ENCODE peak calls at places on chromosomes 7 and 10, in four cellular contexts. One of them, this sample, is unnamed.

GRCh38 chr10:42962120-42962901 is 114.6 kb upstream of the RET start:
- DNase-seq in lower leg skin: no peak
- DNase-seq in body of pancreas: no peak
- DNase-seq in epithelial cell of esophagus: no peak
- DNase-seq in this sample: no peak

GRCh38 chr7:150781016-150781415 is 19.1 kb downstream of the TMEM176B start:
- DNase-seq in lower leg skin: no peak
- DNase-seq in body of pancreas: no peak
- DNase-seq in epithelial cell of esophagus: no peak
- DNase-seq in this sample: peak

GRCh38 chr10:128599538-128599937 is 473.3 kb upstream of the MKI67 start:
- DNase-seq in lower leg skin: no peak
- DNase-seq in body of pancreas: no peak
- DNase-seq in epithelial cell of esophagus: no peak
- DNase-seq in this sample: no peak

GRCh38 chr7:80453699-80454340 is 58.0 kb downstream of the GNAT3 start:
- DNase-seq in lower leg skin: no peak
- DNase-seq in body of pancreas: no peak
- DNase-seq in epithelial cell of esophagus: peak
- DNase-seq in this sample: peak

GRCh38 chr7:141354251-141354650 is 197.0 kb upstream of the AGK start:
- DNase-seq in lower leg skin: no peak
- DNase-seq in body of pancreas: no peak
- DNase-seq in epithelial cell of esophagus: no peak
- DNase-seq in this sample: peak

GRCh38 chr10:88642991-88643390 is 21.3 kb upstream of the LIPF start:
- DNase-seq in lower leg skin: no peak
- DNase-seq in body of pancreas: no peak
- DNase-seq in epithelial cell of esophagus: peak
- DNase-seq in this sample: peak

GRCh38 chr10:30731963-30732362 is 102.4 kb upstream of the LYZL2 start:
- DNase-seq in lower leg skin: no peak
- DNase-seq in body of pancreas: no peak
- DNase-seq in epithelial cell of esophagus: no peak
- DNase-seq in this sample: no peak

GRCh38 chr7:106736508-106737201 is 75.7 kb upstream of the CCDC71L start:
- DNase-seq in lower leg skin: peak
- DNase-seq in body of pancreas: peak
- DNase-seq in epithelial cell of esophagus: peak
- DNase-seq in this sample: peak

GRCh38 chr7:152899482-152900166 is 140.1 kb downstream of the ACTR3B start:
- DNase-seq in lower leg skin: no peak
- DNase-seq in body of pancreas: peak
- DNase-seq in epithelial cell of esophagus: peak
- DNase-seq in this sample: no peak

GRCh38 chr7:83355143-83355542 is 192.5 kb upstream of the PCLO start:
- DNase-seq in lower leg skin: no peak
- DNase-seq in body of pancreas: no peak
- DNase-seq in epithelial cell of esophagus: peak
- DNase-seq in this sample: no peak

GRCh38 chr10:72124984-72125383 is 36.6 kb upstream of the SPOCK2 start:
- DNase-seq in lower leg skin: no peak
- DNase-seq in body of pancreas: no peak
- DNase-seq in epithelial cell of esophagus: no peak
- DNase-seq in this sample: peak

GRCh38 chr10:74925716-74926115 is 99.3 kb downstream of the KAT6B start:
- DNase-seq in lower leg skin: no peak
- DNase-seq in body of pancreas: no peak
- DNase-seq in epithelial cell of esophagus: no peak
- DNase-seq in this sample: no peak

GRCh38 chr7:98213874-98214810 is 2.9 kb downstream of the BHLHA15 start:
- DNase-seq in lower leg skin: no peak
- DNase-seq in body of pancreas: peak
- DNase-seq in epithelial cell of esophagus: no peak
- DNase-seq in this sample: no peak

GRCh38 chr7:80288175-80289122 is 153.8 kb downstream of the GNAI1 start:
- DNase-seq in lower leg skin: no peak
- DNase-seq in body of pancreas: no peak
- DNase-seq in epithelial cell of esophagus: no peak
- DNase-seq in this sample: no peak

GRCh38 chr7:73439305-73439704 is 5.7 kb downstream of the FZD9 start:
- DNase-seq in lower leg skin: no peak
- DNase-seq in body of pancreas: no peak
- DNase-seq in epithelial cell of esophagus: no peak
- DNase-seq in this sample: no peak

GRCh38 chr7:98215561-98216495 is 4.6 kb downstream of the BHLHA15 start:
- DNase-seq in lower leg skin: no peak
- DNase-seq in body of pancreas: peak
- DNase-seq in epithelial cell of esophagus: no peak
- DNase-seq in this sample: no peak

GRCh38 chr7:23235688-23236280 is 10.8 kb upstream of the GPNMB start:
- DNase-seq in lower leg skin: peak
- DNase-seq in body of pancreas: no peak
- DNase-seq in epithelial cell of esophagus: peak
- DNase-seq in this sample: peak

GRCh38 chr10:90087197-90088007 is 386.0 kb downstream of the KIF20B start:
- DNase-seq in lower leg skin: no peak
- DNase-seq in body of pancreas: no peak
- DNase-seq in epithelial cell of esophagus: peak
- DNase-seq in this sample: peak

GRCh38 chr10:8055420-8056349 is 1.2 kb downstream of the GATA3 start:
- DNase-seq in lower leg skin: no peak
- DNase-seq in body of pancreas: no peak
- DNase-seq in epithelial cell of esophagus: no peak
- DNase-seq in this sample: no peak

GRCh38 chr10:58393317-58393716 is 8.1 kb downstream of the TFAM start:
- DNase-seq in lower leg skin: no peak
- DNase-seq in body of pancreas: no peak
- DNase-seq in epithelial cell of esophagus: no peak
- DNase-seq in this sample: peak

GRCh38 chr7:46949270-46949931 is 632.5 kb downstream of the TNS3 start:
- DNase-seq in lower leg skin: no peak
- DNase-seq in body of pancreas: no peak
- DNase-seq in epithelial cell of esophagus: no peak
- DNase-seq in this sample: no peak
- TF ChIP-seq CTCF in lower leg skin: no peak
- TF ChIP-seq CTCF in body of pancreas: no peak
- TF ChIP-seq CTCF in epithelial cell of esophagus: no peak
- TF ChIP-seq CTCF in this sample: no peak

GRCh38 chr10:62019685-62020361 is 118.3 kb downstream of the ARID5B start:
- DNase-seq in lower leg skin: no peak
- DNase-seq in body of pancreas: no peak
- DNase-seq in epithelial cell of esophagus: peak
- DNase-seq in this sample: no peak

GRCh38 chr10:62020362-62020730 is 118.8 kb downstream of the ARID5B start:
- DNase-seq in lower leg skin: no peak
- DNase-seq in body of pancreas: no peak
- DNase-seq in epithelial cell of esophagus: no peak
- DNase-seq in this sample: no peak

GRCh38 chr10:62022830-62023229 is 121.3 kb downstream of the ARID5B start:
- DNase-seq in lower leg skin: no peak
- DNase-seq in body of pancreas: no peak
- DNase-seq in epithelial cell of esophagus: no peak
- DNase-seq in this sample: no peak

GRCh38 chr10:62021978-62022802 is 120.7 kb downstream of the ARID5B start:
- DNase-seq in lower leg skin: no peak
- DNase-seq in body of pancreas: no peak
- DNase-seq in epithelial cell of esophagus: no peak
- DNase-seq in this sample: no peak

GRCh38 chr10:62021116-62021515 is 119.6 kb downstream of the ARID5B start:
- DNase-seq in lower leg skin: no peak
- DNase-seq in body of pancreas: no peak
- DNase-seq in epithelial cell of esophagus: no peak
- DNase-seq in this sample: no peak
- H3K4me3 ChIP-seq in lower leg skin: no peak
- H3K4me3 ChIP-seq in body of pancreas: no peak
- H3K4me3 ChIP-seq in epithelial cell of esophagus: no peak
- H3K4me3 ChIP-seq in this sample: no peak

GRCh38 chr10:69801094-69801433 is 642 bp upstream of the COL13A1 start:
- DNase-seq in lower leg skin: peak
- DNase-seq in body of pancreas: peak
- DNase-seq in epithelial cell of esophagus: peak
- DNase-seq in this sample: peak

GRCh38 chr10:69801434-69802315 is at the start of gene COL13A1:
- DNase-seq in lower leg skin: peak
- DNase-seq in body of pancreas: peak
- DNase-seq in epithelial cell of esophagus: peak
- DNase-seq in this sample: peak

GRCh38 chr10:69797959-69798358 is 3.7 kb upstream of the COL13A1 start:
- DNase-seq in lower leg skin: no peak
- DNase-seq in body of pancreas: no peak
- DNase-seq in epithelial cell of esophagus: peak
- DNase-seq in this sample: no peak

GRCh38 chr10:69800665-69801064 is 1.0 kb upstream of the COL13A1 start:
- DNase-seq in lower leg skin: no peak
- DNase-seq in body of pancreas: no peak
- DNase-seq in epithelial cell of esophagus: no peak
- DNase-seq in this sample: no peak

DNA sequence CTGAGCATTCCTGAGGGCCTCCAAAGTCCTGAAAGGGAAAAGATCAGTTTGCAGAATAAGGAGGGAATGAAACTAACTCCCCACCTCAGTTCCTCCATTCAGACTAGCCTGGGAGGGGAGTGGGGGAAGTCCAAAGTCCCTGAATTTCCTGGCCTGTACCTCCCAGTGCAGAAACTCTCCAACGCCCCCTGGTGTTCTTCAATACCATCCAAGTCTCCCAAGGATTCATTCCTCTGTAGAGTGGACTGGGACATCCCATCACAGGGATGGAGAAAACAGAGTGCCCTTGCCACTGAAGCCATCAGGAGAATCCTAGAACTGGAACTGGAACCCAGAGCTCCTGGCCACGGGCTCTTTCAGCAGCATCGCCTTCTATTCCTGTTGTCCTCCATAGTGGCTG is 1.6 kb upstream of the COL13A1 start:
- DNase-seq in lower leg skin: peak
- DNase-seq in body of pancreas: peak
- DNase-seq in epithelial cell of esophagus: peak
- DNase-seq in this sample: peak
- TF ChIP-seq CTCF in lower leg skin: no peak
- TF ChIP-seq CTCF in body of pancreas: peak
- TF ChIP-seq CTCF in epithelial cell of esophagus: peak
- TF ChIP-seq CTCF in this sample: peak

DNA sequence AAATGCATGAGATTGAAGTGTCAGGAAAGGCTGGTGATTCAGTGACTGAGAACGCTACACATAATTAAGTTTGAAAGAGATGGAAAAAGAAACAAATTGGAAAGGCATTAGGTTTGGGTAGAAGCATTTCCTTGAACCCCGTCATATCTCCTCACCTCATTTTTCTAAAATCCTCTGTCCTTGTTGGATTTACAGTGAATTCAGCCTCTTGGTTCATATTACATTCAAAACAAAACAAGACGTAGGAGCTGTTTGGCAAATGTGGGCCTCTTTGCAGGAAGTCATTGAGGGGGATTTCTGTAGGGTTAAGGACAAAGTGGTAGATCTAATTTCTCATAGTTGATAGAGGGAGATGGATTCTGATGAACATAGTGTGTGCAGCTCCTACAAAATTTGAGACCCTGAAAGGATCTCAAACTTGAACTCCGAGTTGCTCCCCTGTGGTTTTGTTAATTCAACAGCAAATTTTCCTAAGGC is 628 bp downstream of the TBXAS1 start:
- DNase-seq in lower leg skin: no peak
- DNase-seq in body of pancreas: no peak
- DNase-seq in epithelial cell of esophagus: no peak
- DNase-seq in this sample: peak
- H3K4me3 ChIP-seq in lower leg skin: no peak
- H3K4me3 ChIP-seq in body of pancreas: no peak
- H3K4me3 ChIP-seq in epithelial cell of esophagus: no peak
- H3K4me3 ChIP-seq in this sample: no peak

GRCh38 chr10:86139066-86139657 is 227.4 kb downstream of the GRID1 start:
- DNase-seq in lower leg skin: no peak
- DNase-seq in body of pancreas: no peak
- DNase-seq in epithelial cell of esophagus: no peak
- DNase-seq in this sample: no peak
- TF ChIP-seq CTCF in lower leg skin: no peak
- TF ChIP-seq CTCF in body of pancreas: peak
- TF ChIP-seq CTCF in epithelial cell of esophagus: no peak
- TF ChIP-seq CTCF in this sample: no peak

GRCh38 chr7:30681262-30682130 is 760 bp downstream of the CRHR2 start:
- DNase-seq in lower leg skin: no peak
- DNase-seq in body of pancreas: peak
- DNase-seq in epithelial cell of esophagus: no peak
- DNase-seq in this sample: no peak
- H3K4me3 ChIP-seq in lower leg skin: no peak
- H3K4me3 ChIP-seq in body of pancreas: no peak
- H3K4me3 ChIP-seq in epithelial cell of esophagus: no peak
- H3K4me3 ChIP-seq in this sample: no peak

GRCh38 chr7:51644216-51644615 is 327.6 kb upstream of the COBL start:
- DNase-seq in lower leg skin: no peak
- DNase-seq in body of pancreas: no peak
- DNase-seq in epithelial cell of esophagus: no peak
- DNase-seq in this sample: no peak

GRCh38 chr7:51636503-51636902 is 319.9 kb upstream of the COBL start:
- DNase-seq in lower leg skin: no peak
- DNase-seq in body of pancreas: no peak
- DNase-seq in epithelial cell of esophagus: no peak
- DNase-seq in this sample: no peak

GRCh38 chr7:51635801-51636200 is 319.2 kb upstream of the COBL start:
- DNase-seq in lower leg skin: no peak
- DNase-seq in body of pancreas: no peak
- DNase-seq in epithelial cell of esophagus: no peak
- DNase-seq in this sample: no peak

GRCh38 chr7:51640851-51641250 is 324.2 kb upstream of the COBL start:
- DNase-seq in lower leg skin: no peak
- DNase-seq in body of pancreas: no peak
- DNase-seq in epithelial cell of esophagus: no peak
- DNase-seq in this sample: no peak

DNA sequence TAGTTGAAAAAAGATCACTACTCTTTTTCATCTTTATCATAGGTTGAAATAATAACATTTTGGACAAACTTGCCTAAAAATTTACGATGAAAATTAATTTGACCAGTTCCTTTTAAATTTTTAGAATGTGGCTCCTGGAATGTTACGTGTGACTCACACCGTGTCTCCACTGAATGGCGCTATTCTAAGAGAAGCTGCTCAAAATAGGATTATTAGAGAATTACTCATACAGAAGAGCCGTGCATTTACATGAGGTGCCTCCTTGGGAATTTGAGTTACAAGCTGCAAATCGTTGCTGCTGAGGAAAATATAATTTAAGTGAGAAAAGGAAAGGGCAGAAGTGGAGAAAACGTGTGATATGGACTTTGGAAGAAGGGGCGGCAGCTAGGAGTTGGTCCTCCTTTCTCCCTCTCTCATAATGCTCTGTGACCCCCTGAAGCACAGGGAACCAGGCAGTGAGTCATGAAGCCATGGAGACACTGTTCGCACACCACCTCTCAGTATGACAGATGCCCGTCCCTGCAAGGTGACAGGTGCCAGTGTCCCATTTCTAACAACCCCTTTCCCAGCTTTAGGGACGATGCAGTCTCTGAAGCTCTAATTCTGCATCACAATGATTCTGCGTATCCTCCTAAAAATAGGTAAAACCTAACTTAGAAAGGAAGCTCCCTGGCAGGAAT is 323.2 kb upstream of the COBL start:
- DNase-seq in lower leg skin: no peak
- DNase-seq in body of pancreas: no peak
- DNase-seq in epithelial cell of esophagus: no peak
- DNase-seq in this sample: no peak
- TF ChIP-seq CTCF in lower leg skin: no peak
- TF ChIP-seq CTCF in body of pancreas: no peak
- TF ChIP-seq CTCF in epithelial cell of esophagus: no peak
- TF ChIP-seq CTCF in this sample: no peak

GRCh38 chr7:879093-879492 is 2.7 kb downstream of the GET4 start:
- DNase-seq in lower leg skin: no peak
- DNase-seq in body of pancreas: peak
- DNase-seq in epithelial cell of esophagus: no peak
- DNase-seq in this sample: no peak
- H3K4me3 ChIP-seq in lower leg skin: no peak
- H3K4me3 ChIP-seq in body of pancreas: no peak
- H3K4me3 ChIP-seq in epithelial cell of esophagus: no peak
- H3K4me3 ChIP-seq in this sample: no peak